ENCODE peak calls at places on chromosomes 4 and X, in four cellular contexts. W, R, D and S are unnamed samples.
A peak's percentile ranks its signal among the peaks of the same experiment; 100 is the strongest.

GRCh38 chrX:85391185-85391878 is 11.9 kb upstream of the POF1B start:
- DNase-seq in W (no peak), R (no peak), D (no peak), S (no peak)

GRCh38 chr4:76904646-76905190 is 6.8 kb upstream of the SOWAHB start:
- DNase-seq in W (no peak), R (no peak), D (peak; percentile 34), S (no peak)

GRCh38 chr4:3879681-3880594 is 113.8 kb downstream of the ADRA2C start:
- DNase-seq in W (no peak), R (peak; percentile 27), D (no peak), S (no peak)

GRCh38 chrX:15686818-15687685 is 22.4 kb upstream of the CLTRN start:
- DNase-seq in W (no peak), R (peak; percentile 63), D (peak; percentile 56), S (peak; percentile 2)

GRCh38 chr4:153257966-153258365 is 53.7 kb downstream of the TRIM2 start:
- DNase-seq in W (no peak), R (peak; percentile 54), D (peak; percentile 74), S (no peak)

GRCh38 chr4:8847764-8848163 is 23.9 kb downstream of the HMX1 start:
- DNase-seq in W (no peak), R (peak; percentile 47), D (no peak), S (no peak)

GRCh38 chr4:5722328-5722727 is 11.3 kb downstream of the EVC start:
- DNase-seq in W (no peak), R (no peak), D (no peak), S (no peak)

GRCh38 chr4:81142744-81143143 is 72.3 kb downstream of the PRKG2 start:
- DNase-seq in W (no peak), R (no peak), D (no peak), S (no peak)

GRCh38 chrX:38701073-38701472 is 100.2 kb upstream of the MID1IP1 start:
- DNase-seq in W (no peak), R (no peak), D (peak; percentile 51), S (no peak)

GRCh38 chr4:150235795-150236385 is 157.6 kb downstream of the DCLK2 start:
- DNase-seq in W (no peak), R (no peak), D (no peak), S (no peak)

GRCh38 chr4:124879195-124879594 is 166.7 kb upstream of the ANKRD50 start:
- DNase-seq in W (no peak), R (no peak), D (peak; percentile 43), S (no peak)

GRCh38 chrX:129144172-129145038 is 378.9 kb downstream of the SMARCA1 start:
- DNase-seq in W (no peak), R (no peak), D (no peak), S (no peak)

GRCh38 chr4:53601251-53601764 is 10.0 kb upstream of the LNX1 start:
- DNase-seq in W (no peak), R (peak; percentile 41), D (peak; percentile 89), S (no peak)

GRCh38 chr4:86975927-86976326 is 41.1 kb downstream of the AFF1 start:
- DNase-seq in W (no peak), R (no peak), D (no peak), S (no peak)

GRCh38 chr4:86976801-86977485 is 42.1 kb downstream of the AFF1 start:
- DNase-seq in W (no peak), R (no peak), D (no peak), S (no peak)

GRCh38 chr4:86980230-86980629 is 45.4 kb downstream of the AFF1 start:
- DNase-seq in W (no peak), R (no peak), D (no peak), S (no peak)

GRCh38 chr4:86978709-86979108 is 43.9 kb downstream of the AFF1 start:
- DNase-seq in W (no peak), R (no peak), D (no peak), S (no peak)

DNA sequence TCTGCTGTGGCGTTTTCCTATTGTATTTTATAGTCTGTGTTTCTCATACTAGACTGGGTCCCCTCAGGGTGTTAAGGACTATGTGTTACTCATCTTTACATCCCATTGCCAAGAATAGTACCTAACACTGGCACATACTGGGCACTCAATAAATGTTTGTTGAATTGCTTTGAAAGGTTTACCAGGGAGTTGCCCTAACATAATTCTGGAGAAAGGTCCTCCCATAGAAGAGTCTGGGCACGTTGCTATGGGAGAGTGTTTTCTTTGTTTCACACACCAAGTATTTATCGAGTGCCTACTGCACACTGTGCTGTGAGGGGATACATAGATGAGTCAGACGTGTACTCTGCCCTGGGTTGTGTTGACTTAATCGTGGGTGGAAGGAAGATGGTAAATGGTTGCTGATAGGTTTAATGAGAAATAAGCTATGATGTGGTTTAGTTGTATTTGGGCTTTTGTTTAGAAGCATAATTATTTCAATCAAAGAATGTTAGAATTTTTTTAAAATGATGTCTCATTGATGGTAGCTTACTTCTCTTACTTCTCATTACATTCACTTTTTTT is 42.9 kb downstream of the AFF1 start:
- DNase-seq in W (no peak), R (no peak), D (no peak), S (no peak)
- H3K27ac ChIP-seq in W (no peak overlapping the region), R (no peak overlapping the region), D (no peak overlapping the region), S (no peak overlapping the region)

DNA sequence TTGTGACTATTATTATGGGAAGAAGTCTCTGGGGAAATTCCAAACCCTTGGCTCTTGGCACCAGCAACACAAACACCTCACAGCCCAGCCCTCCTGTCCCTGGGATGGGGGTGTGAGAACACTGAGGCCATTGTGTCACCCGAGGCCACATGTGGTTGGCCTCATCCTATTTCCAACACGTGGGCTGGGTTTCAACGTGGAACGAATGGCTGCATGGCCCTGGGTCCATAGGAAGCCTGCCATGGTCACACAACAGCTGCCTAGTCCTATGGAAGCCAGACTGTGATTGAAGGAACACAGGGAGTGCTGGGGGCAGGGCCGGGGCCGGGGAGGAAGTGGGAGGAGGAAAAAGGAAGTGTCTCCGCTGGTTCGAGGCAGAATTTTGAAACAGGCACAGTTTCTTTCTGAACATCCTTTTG is 10.0 kb downstream of the CLCN4 start:
- DNase-seq in W (no peak), R (no peak), D (no peak), S (no peak)
- H3K27ac ChIP-seq in W (peak overlapping the region; percentile 46), R (no peak overlapping the region), D (no peak overlapping the region), S (peak overlapping the region; percentile 68)

GRCh38 chrX:25016361-25016671 is 551 bp upstream of the ARX start:
- DNase-seq in W (no peak), R (no peak), D (peak; percentile 27), S (no peak)
- H3K27ac ChIP-seq in W (no peak overlapping the region), R (no peak overlapping the region), D (no peak overlapping the region), S (no peak overlapping the region)

DNA sequence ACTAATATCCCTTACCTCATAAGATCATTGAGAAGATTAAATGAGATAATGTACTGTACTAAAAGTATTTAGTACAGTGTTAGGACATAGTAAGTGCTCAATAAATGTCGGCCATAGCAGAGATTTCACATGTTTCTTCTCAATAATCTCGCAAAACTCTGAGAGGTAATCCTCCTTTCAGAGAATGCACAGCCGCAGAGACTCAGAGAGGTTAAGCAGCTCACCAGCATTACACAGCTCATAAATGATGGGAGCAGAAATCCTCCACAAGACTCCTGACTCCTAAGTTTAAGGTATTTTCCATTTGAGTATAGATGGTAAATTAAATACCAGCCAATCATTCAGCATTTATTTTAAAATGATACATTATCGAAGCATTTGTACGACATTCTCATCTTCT is 34.6 kb downstream of the FAM114A1 start:
- DNase-seq in W (no peak), R (no peak), D (no peak), S (no peak)
- H3K27ac ChIP-seq in W (no peak overlapping the region), R (no peak overlapping the region), D (no peak overlapping the region), S (no peak overlapping the region)

GRCh38 chr4:128560754-128561495 is 248.6 kb upstream of the JADE1 start:
- DNase-seq in W (no peak), R (no peak), D (peak; percentile 90), S (no peak)
- H3K27ac ChIP-seq in W (peak overlapping the region; percentile 11), R (peak overlapping the region; percentile 31), D (no peak overlapping the region), S (no peak overlapping the region)